ENCODE peak calls at places on chromosomes 11 and 22, in seven cellular contexts. One of them, this sample, is unnamed.

GRCh38 chr11:10564030-10564429 is 4.4 kb downstream of the LYVE1 start:
- DNase-seq in choroid plexus epithelial cell: no peak
- DNase-seq in gastrocnemius medialis: no peak
- DNase-seq in suprapubic skin: no peak
- DNase-seq in Caco-2: no peak
- DNase-seq in CD8-positive, alpha-beta T cell: no peak
- DNase-seq in foreskin fibroblast: no peak
- DNase-seq in this sample: no peak

GRCh38 chr11:78332174-78332866 is 85.3 kb downstream of the GAB2 start:
- DNase-seq in choroid plexus epithelial cell: peak
- DNase-seq in gastrocnemius medialis: no peak
- DNase-seq in suprapubic skin: no peak
- DNase-seq in Caco-2: no peak
- DNase-seq in CD8-positive, alpha-beta T cell: no peak
- DNase-seq in foreskin fibroblast: no peak
- DNase-seq in this sample: peak

GRCh38 chr11:126282361-126282741 is 542 bp upstream of the TIRAP start:
- DNase-seq in choroid plexus epithelial cell: peak
- DNase-seq in gastrocnemius medialis: peak
- DNase-seq in suprapubic skin: no peak
- DNase-seq in Caco-2: peak
- DNase-seq in CD8-positive, alpha-beta T cell: no peak
- DNase-seq in foreskin fibroblast: peak
- DNase-seq in this sample: peak

GRCh38 chr11:93521086-93521485 is 22.1 kb downstream of the SMCO4 start:
- DNase-seq in choroid plexus epithelial cell: no peak
- DNase-seq in gastrocnemius medialis: no peak
- DNase-seq in suprapubic skin: no peak
- DNase-seq in Caco-2: no peak
- DNase-seq in CD8-positive, alpha-beta T cell: no peak
- DNase-seq in foreskin fibroblast: no peak
- DNase-seq in this sample: no peak

GRCh38 chr11:14249121-14249963 is 109.6 kb downstream of the RRAS2 start:
- DNase-seq in choroid plexus epithelial cell: peak
- DNase-seq in gastrocnemius medialis: no peak
- DNase-seq in suprapubic skin: peak
- DNase-seq in Caco-2: peak
- DNase-seq in CD8-positive, alpha-beta T cell: peak
- DNase-seq in foreskin fibroblast: peak
- DNase-seq in this sample: peak

GRCh38 chr11:78370406-78371172 is 47.0 kb downstream of the GAB2 start:
- DNase-seq in choroid plexus epithelial cell: peak
- DNase-seq in gastrocnemius medialis: no peak
- DNase-seq in suprapubic skin: no peak
- DNase-seq in Caco-2: no peak
- DNase-seq in CD8-positive, alpha-beta T cell: no peak
- DNase-seq in foreskin fibroblast: no peak
- DNase-seq in this sample: peak

GRCh38 chr11:95115597-95115996 is 26.0 kb downstream of the ENDOD1 start:
- DNase-seq in choroid plexus epithelial cell: no peak
- DNase-seq in gastrocnemius medialis: no peak
- DNase-seq in suprapubic skin: no peak
- DNase-seq in Caco-2: no peak
- DNase-seq in CD8-positive, alpha-beta T cell: no peak
- DNase-seq in foreskin fibroblast: no peak
- DNase-seq in this sample: no peak

GRCh38 chr11:14449302-14449714 is 50.3 kb downstream of the COPB1 start:
- DNase-seq in choroid plexus epithelial cell: peak
- DNase-seq in gastrocnemius medialis: no peak
- DNase-seq in suprapubic skin: no peak
- DNase-seq in Caco-2: no peak
- DNase-seq in CD8-positive, alpha-beta T cell: no peak
- DNase-seq in foreskin fibroblast: no peak
- DNase-seq in this sample: no peak

GRCh38 chr22:30575011-30575671 is 676 bp upstream of the GAL3ST1 start:
- DNase-seq in choroid plexus epithelial cell: no peak
- DNase-seq in gastrocnemius medialis: no peak
- DNase-seq in suprapubic skin: no peak
- DNase-seq in Caco-2: peak
- DNase-seq in CD8-positive, alpha-beta T cell: no peak
- DNase-seq in foreskin fibroblast: peak
- DNase-seq in this sample: peak

GRCh38 chr11:117945047-117945820 is 16.0 kb upstream of the TMPRSS13 start:
- DNase-seq in choroid plexus epithelial cell: no peak
- DNase-seq in gastrocnemius medialis: no peak
- DNase-seq in suprapubic skin: no peak
- DNase-seq in Caco-2: no peak
- DNase-seq in CD8-positive, alpha-beta T cell: no peak
- DNase-seq in foreskin fibroblast: no peak
- DNase-seq in this sample: no peak

GRCh38 chr11:3021125-3021524 is 29.0 kb upstream of the NAP1L4 start:
- DNase-seq in choroid plexus epithelial cell: peak
- DNase-seq in gastrocnemius medialis: no peak
- DNase-seq in suprapubic skin: no peak
- DNase-seq in Caco-2: peak
- DNase-seq in CD8-positive, alpha-beta T cell: peak
- DNase-seq in foreskin fibroblast: no peak
- DNase-seq in this sample: peak
- TF ChIP-seq CTCF in choroid plexus epithelial cell: peak
- TF ChIP-seq CTCF in gastrocnemius medialis: peak
- TF ChIP-seq CTCF in suprapubic skin: peak
- TF ChIP-seq CTCF in Caco-2: peak
- TF ChIP-seq CTCF in CD8-positive, alpha-beta T cell: peak
- TF ChIP-seq CTCF in foreskin fibroblast: peak
- TF ChIP-seq CTCF in this sample: peak

GRCh38 chr11:69624293-69624692 is 16.7 kb upstream of the CCND1 start:
- DNase-seq in choroid plexus epithelial cell: no peak
- DNase-seq in gastrocnemius medialis: no peak
- DNase-seq in suprapubic skin: no peak
- DNase-seq in Caco-2: no peak
- DNase-seq in CD8-positive, alpha-beta T cell: no peak
- DNase-seq in foreskin fibroblast: no peak
- DNase-seq in this sample: no peak
- H3K4me3 ChIP-seq in choroid plexus epithelial cell: no peak
- H3K4me3 ChIP-seq in gastrocnemius medialis: no peak
- H3K4me3 ChIP-seq in suprapubic skin: no peak
- H3K4me3 ChIP-seq in Caco-2: no peak
- H3K4me3 ChIP-seq in CD8-positive, alpha-beta T cell: no peak
- H3K4me3 ChIP-seq in foreskin fibroblast: no peak
- H3K4me3 ChIP-seq in this sample: no peak

GRCh38 chr11:131584694-131585592 is 214.5 kb downstream of the NTM start:
- DNase-seq in choroid plexus epithelial cell: no peak
- DNase-seq in gastrocnemius medialis: no peak
- DNase-seq in suprapubic skin: no peak
- DNase-seq in Caco-2: no peak
- DNase-seq in CD8-positive, alpha-beta T cell: no peak
- DNase-seq in foreskin fibroblast: no peak
- DNase-seq in this sample: no peak
- TF ChIP-seq CTCF in choroid plexus epithelial cell: peak
- TF ChIP-seq CTCF in gastrocnemius medialis: no peak
- TF ChIP-seq CTCF in suprapubic skin: no peak
- TF ChIP-seq CTCF in Caco-2: peak
- TF ChIP-seq CTCF in CD8-positive, alpha-beta T cell: no peak
- TF ChIP-seq CTCF in foreskin fibroblast: no peak
- TF ChIP-seq CTCF in this sample: no peak

DNA sequence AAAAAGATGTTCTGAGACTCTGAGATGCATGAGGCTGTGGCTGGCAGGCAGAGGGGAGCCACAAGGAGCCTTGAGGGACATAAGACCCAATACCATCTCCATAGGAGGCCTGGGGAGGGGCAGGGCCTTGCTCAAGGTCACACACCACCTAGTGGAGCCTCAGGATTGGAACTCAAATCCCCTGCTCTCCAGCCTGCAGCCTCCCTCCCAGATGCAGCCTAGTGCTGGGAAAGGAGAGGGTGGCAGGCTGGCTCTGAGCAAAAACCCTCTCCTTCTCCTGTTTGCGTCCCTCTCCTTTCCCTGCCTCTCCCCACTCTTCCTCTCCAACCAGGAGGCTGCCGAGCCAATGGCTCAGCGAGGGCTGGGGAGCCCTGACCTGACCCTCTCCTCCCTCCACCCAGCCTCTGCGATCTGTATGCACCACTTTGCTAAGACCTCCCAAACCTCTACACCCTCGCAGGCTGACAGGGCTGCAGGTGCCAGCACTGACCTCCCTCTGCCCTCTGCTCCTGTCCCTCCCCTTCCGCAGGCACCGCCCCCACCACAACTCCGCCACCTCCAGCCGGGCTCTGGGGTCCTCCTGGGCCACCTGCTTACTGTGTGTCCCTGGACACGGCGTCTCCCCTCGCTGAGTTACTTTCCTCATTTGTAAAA is 14.7 kb downstream of the IGLL1 start:
- DNase-seq in choroid plexus epithelial cell: peak
- DNase-seq in gastrocnemius medialis: no peak
- DNase-seq in suprapubic skin: peak
- DNase-seq in Caco-2: peak
- DNase-seq in CD8-positive, alpha-beta T cell: no peak
- DNase-seq in foreskin fibroblast: no peak
- DNase-seq in this sample: peak
- H3K4me3 ChIP-seq in choroid plexus epithelial cell: no peak
- H3K4me3 ChIP-seq in gastrocnemius medialis: peak
- H3K4me3 ChIP-seq in suprapubic skin: peak
- H3K4me3 ChIP-seq in Caco-2: peak
- H3K4me3 ChIP-seq in CD8-positive, alpha-beta T cell: peak
- H3K4me3 ChIP-seq in foreskin fibroblast: no peak
- H3K4me3 ChIP-seq in this sample: no peak

DNA sequence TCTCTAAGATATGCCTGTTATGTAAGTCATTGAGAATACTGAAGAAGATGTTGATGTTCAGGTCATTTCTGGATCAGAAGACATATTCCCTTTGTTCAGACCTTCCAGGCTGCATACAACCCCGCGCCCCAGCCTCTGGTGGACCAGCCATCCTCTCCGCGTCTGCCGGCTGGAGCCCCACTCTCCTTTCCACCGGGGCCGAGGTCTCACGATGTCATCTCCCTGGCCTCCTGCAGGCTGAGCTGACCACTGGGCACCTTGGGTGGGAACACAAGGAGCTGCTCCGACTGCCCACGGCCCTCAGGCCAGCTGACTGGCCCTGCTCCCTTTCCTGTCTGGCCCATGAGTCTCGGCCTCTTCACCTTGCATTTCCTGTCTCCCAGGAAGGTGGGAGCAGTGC is 124.6 kb downstream of the SHANK2 start:
- DNase-seq in choroid plexus epithelial cell: no peak
- DNase-seq in gastrocnemius medialis: no peak
- DNase-seq in suprapubic skin: no peak
- DNase-seq in Caco-2: no peak
- DNase-seq in CD8-positive, alpha-beta T cell: no peak
- DNase-seq in foreskin fibroblast: no peak
- DNase-seq in this sample: no peak
- TF ChIP-seq CTCF in choroid plexus epithelial cell: no peak
- TF ChIP-seq CTCF in gastrocnemius medialis: no peak
- TF ChIP-seq CTCF in suprapubic skin: no peak
- TF ChIP-seq CTCF in Caco-2: no peak
- TF ChIP-seq CTCF in CD8-positive, alpha-beta T cell: no peak
- TF ChIP-seq CTCF in foreskin fibroblast: no peak
- TF ChIP-seq CTCF in this sample: no peak